ENCODE peak calls at places on chromosomes 7 and 10, in four cellular contexts. R is breast epithelium, T is psoas muscle, W is GM13976. D is an unnamed sample.

GRCh38 chr7:1531263-1531978 is 919 bp downstream of the MAFK start:
- DNase-seq in R (no peak), T (peak), W (no peak), D (no peak)

GRCh38 chr10:34286136-34286739 is 528.9 kb downstream of the PARD3 start:
- DNase-seq in R (no peak), T (no peak), W (no peak), D (no peak)

GRCh38 chr10:100902622-100903021 is 10.1 kb upstream of the SLF2 start:
- DNase-seq in R (no peak), T (no peak), W (no peak), D (no peak)

GRCh38 chr10:26524161-26524831 is 86.2 kb downstream of the APBB1IP start:
- DNase-seq in R (no peak), T (no peak), W (no peak), D (no peak)

GRCh38 chr10:13820591-13821377 is 234.0 kb downstream of the PRPF18 start:
- DNase-seq in R (no peak), T (no peak), W (no peak), D (no peak)

GRCh38 chr10:75197906-75198305 is 12.7 kb upstream of the VDAC2 start:
- DNase-seq in R (no peak), T (no peak), W (no peak), D (no peak)

GRCh38 chr7:50371551-50372021 is 67.1 kb downstream of the IKZF1 start:
- DNase-seq in R (no peak), T (no peak), W (no peak), D (no peak)

GRCh38 chr10:29239569-29240472 is 49.0 kb upstream of the LYZL1 start:
- DNase-seq in R (no peak), T (no peak), W (peak), D (no peak)

GRCh38 chr10:69712346-69712745 is 82.3 kb downstream of the FAM241B start:
- DNase-seq in R (no peak), T (no peak), W (no peak), D (no peak)

GRCh38 chr10:48251525-48252353 is 22.8 kb downstream of the FRMPD2 start:
- DNase-seq in R (no peak), T (no peak), W (no peak), D (no peak)

GRCh38 chr7:86644282-86645173 is 819 bp downstream of the GRM3 start:
- DNase-seq in R (no peak), T (no peak), W (peak), D (no peak)

GRCh38 chr10:99966306-99966705 is 43.4 kb downstream of the DNMBP start:
- DNase-seq in R (no peak), T (no peak), W (no peak), D (no peak)

GRCh38 chr10:80051993-80052392 is 26.5 kb upstream of the TMEM254 start:
- DNase-seq in R (no peak), T (no peak), W (no peak), D (no peak)

GRCh38 chr10:80041162-80041561 is 37.3 kb upstream of the TMEM254 start:
- DNase-seq in R (no peak), T (no peak), W (no peak), D (no peak)

GRCh38 chr10:80050752-80051151 is 27.7 kb upstream of the TMEM254 start:
- DNase-seq in R (no peak), T (no peak), W (no peak), D (no peak)

GRCh38 chr10:80046629-80047441 is 31.6 kb upstream of the TMEM254 start:
- DNase-seq in R (peak), T (peak), W (peak), D (no peak)
- TF ChIP-seq CTCF in R (peak), T (peak), W (peak), D (peak)

DNA sequence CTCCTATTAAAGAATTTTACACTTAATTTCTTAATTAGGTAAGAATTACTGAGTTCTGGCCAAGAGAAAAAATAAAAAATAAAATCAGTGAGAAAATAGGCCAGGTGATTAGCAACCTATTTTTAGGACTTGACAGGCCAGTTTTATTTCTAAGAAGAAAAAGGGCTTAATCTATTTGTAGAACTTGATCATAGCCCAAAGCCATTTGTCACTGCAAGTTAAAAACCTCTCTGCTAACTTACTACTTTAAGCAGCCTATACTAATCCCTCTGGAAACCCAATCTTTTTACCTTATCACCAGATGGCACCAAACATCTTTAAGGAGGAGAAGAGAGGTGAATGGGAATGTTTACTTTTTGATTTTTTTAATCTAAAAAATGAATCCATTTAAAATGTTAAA is 222.1 kb upstream of the RHOBTB1 start:
- DNase-seq in R (no peak), T (no peak), W (no peak), D (no peak)
- TF ChIP-seq CTCF in R (no peak), T (peak), W (no peak), D (peak)

GRCh38 chr7:47534322-47535032 is 47.4 kb downstream of the TNS3 start:
- DNase-seq in R (no peak), T (no peak), W (no peak), D (no peak)
- TF ChIP-seq CTCF in R (no peak), T (no peak), W (no peak), D (no peak)

GRCh38 chr7:94289071-94289470 is 105.6 kb upstream of the COL1A2 start:
- DNase-seq in R (peak), T (peak), W (no peak), D (no peak)
- TF ChIP-seq CTCF in R (peak), T (peak), W (peak), D (peak)

GRCh38 chr7:47588704-47589225 is 6.9 kb upstream of the TNS3 start:
- DNase-seq in R (no peak), T (no peak), W (peak), D (no peak)
- TF ChIP-seq CTCF in R (no peak), T (no peak), W (no peak), D (no peak)

GRCh38 chr10:92419740-92420553 is 129.0 kb downstream of the MARCHF5 start:
- DNase-seq in R (no peak), T (peak), W (no peak), D (no peak)
- TF ChIP-seq CTCF in R (no peak), T (peak), W (no peak), D (no peak)

DNA sequence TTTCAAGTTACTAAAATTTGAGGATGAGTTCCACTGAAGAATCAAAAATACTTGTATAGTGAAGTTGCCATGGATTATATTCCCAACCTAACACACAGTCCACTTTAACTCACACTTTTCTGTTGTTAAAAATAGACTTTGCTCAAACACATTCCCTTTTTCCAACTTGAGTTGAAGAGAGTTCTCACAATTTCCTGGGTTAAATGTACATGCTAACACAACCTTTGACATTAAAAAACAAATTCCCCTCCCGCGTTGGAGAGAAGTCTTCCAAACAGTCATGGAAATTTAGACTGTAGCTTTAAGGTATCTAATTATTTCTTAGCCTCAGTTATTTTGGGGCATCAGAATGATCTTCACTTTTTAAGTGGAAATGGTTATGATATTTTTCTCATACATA is 27.1 kb downstream of the SKIDA1 start:
- DNase-seq in R (no peak), T (no peak), W (no peak), D (no peak)
- TF ChIP-seq CTCF in R (no peak), T (no peak), W (no peak), D (no peak)

GRCh38 chr10:124094419-124094785 is 1.0 kb upstream of the CHST15 start:
- DNase-seq in R (no peak), T (no peak), W (no peak), D (no peak)
- TF ChIP-seq CTCF in R (no peak), T (no peak), W (no peak), D (no peak)